ENCODE peak calls at places on chromosomes 12 and 14, in five cellular contexts. J is stomach, G is body of pancreas, Y is IMR-90, B is Peyer's patch. S is an unnamed sample. For H3K4me1, the result is how much of the 10 kb centered on the place peaks cover.

GRCh38 chr14:23929822-23930294 is 23.7 kb upstream of the DHRS4 start:
- DNase-seq in J (peak), G (peak), Y (peak), B (peak), S (peak)

GRCh38 chr12:81128930-81129554 is 51.2 kb downstream of the ACSS3 start:
- DNase-seq in J (no peak), G (peak), Y (peak), B (no peak), S (no peak)

GRCh38 chr12:2998789-2999264 is 39.6 kb downstream of the TEAD4 start:
- DNase-seq in J (no peak), G (peak), Y (peak), B (no peak), S (no peak)

GRCh38 chr12:22588817-22589216 is 36.2 kb upstream of the ETNK1 start:
- DNase-seq in J (no peak), G (no peak), Y (no peak), B (no peak), S (no peak)

GRCh38 chr14:105139831-105140239 is 28.7 kb downstream of the JAG2 start:
- DNase-seq in J (no peak), G (no peak), Y (no peak), B (no peak), S (peak)

GRCh38 chr12:126198966-126199692 is 1133.9 kb downstream of the AACS start:
- DNase-seq in J (peak), G (peak), Y (no peak), B (no peak), S (no peak)

GRCh38 chr14:24368562-24369252 is 723 bp downstream of the NFATC4 start:
- DNase-seq in J (no peak), G (peak), Y (peak), B (peak), S (no peak)

GRCh38 chr12:75482636-75483035 is 2.1 kb downstream of the GLIPR1 start:
- DNase-seq in J (no peak), G (no peak), Y (no peak), B (peak), S (no peak)

GRCh38 chr14:72863216-72864006 is 30.5 kb downstream of the DPF3 start:
- DNase-seq in J (no peak), G (no peak), Y (no peak), B (no peak), S (no peak)

GRCh38 chr14:104203071-104203425 is 64.7 kb downstream of the KIF26A start:
- DNase-seq in J (no peak), G (no peak), Y (no peak), B (no peak), S (no peak)

GRCh38 chr12:7646178-7646475 is 19.6 kb downstream of the APOBEC1 start:
- DNase-seq in J (no peak), G (no peak), Y (no peak), B (no peak), S (no peak)

GRCh38 chr14:23057757-23058653 is 685 bp upstream of the CDH24 start:
- DNase-seq in J (peak), G (peak), Y (peak), B (peak), S (peak)

GRCh38 chr12:53025250-53025649 is 19.0 kb downstream of the EIF4B start:
- DNase-seq in J (no peak), G (no peak), Y (no peak), B (no peak), S (no peak)

GRCh38 chr12:66352197-66352596 is 49.9 kb downstream of the HELB start:
- DNase-seq in J (no peak), G (peak), Y (peak), B (no peak), S (no peak)

GRCh38 chr12:2083008-2083407 is 30.2 kb downstream of the CACNA1C start:
- DNase-seq in J (no peak), G (no peak), Y (peak), B (no peak), S (no peak)

GRCh38 chr12:74365178-74365964 is 172.3 kb upstream of the ATXN7L3B start:
- DNase-seq in J (no peak), G (peak), Y (peak), B (no peak), S (no peak)

GRCh38 chr12:31220633-31221565 is 105.1 kb downstream of the SINHCAF start:
- DNase-seq in J (no peak), G (no peak), Y (peak), B (no peak), S (no peak)

GRCh38 chr14:56549721-56550120 is 29.9 kb upstream of the TMEM260 start:
- DNase-seq in J (no peak), G (no peak), Y (no peak), B (no peak), S (no peak)

DNA sequence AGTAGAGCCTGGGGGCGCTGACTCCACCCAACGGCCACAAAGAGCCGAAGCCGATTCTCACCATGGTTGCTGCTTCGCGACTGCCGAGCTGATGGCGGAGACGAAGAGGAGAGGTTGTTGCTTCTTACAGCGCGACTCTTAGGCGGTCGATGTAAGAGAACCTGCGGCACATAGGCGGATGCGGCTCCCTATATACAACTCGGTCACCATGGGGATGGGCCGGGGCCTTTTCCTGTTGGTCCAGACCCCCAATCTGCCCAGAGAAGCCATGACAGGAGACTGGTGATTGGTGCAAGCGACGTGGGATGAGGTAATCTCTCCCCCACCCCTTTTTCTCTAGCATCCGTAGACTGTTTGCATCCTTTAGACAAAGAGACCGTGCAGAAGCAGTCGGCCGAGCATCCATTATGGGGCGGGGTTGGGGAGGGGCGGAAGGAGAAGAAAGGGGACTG is at the start of gene TUBA1A:
- DNase-seq in J (peak), G (peak), Y (peak), B (peak), S (peak)
- TF ChIP-seq POLR2A in J (peak), G (peak), Y (peak), B (peak), S (peak)

GRCh38 chr12:12244341-12244740 is 22.5 kb downstream of the LRP6 start:
- DNase-seq in J (no peak), G (no peak), Y (no peak), B (no peak), S (no peak)

GRCh38 chr12:12249216-12250050 is 17.4 kb downstream of the LRP6 start:
- DNase-seq in J (no peak), G (no peak), Y (no peak), B (no peak), S (no peak)

DNA sequence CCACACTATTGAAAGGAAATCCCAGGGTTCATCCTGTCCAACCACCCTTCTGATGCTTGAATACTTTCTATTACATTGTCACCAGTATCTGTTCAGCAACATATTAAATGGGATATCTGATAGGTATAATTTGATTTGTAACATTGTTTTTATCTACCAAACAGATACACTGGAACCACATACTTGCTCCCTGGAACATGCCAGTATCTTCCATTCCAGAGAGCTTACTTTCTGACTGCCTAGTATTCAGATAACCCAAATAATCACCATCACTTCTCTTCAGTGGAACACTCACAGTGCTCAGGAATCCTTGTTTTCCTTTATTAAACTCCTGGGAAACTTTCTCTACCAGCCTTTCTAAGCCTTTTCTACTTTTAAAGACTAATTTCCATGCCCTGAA is 19.3 kb downstream of the LRP6 start:
- DNase-seq in J (no peak), G (no peak), Y (peak), B (no peak), S (no peak)
- H3K4me1 ChIP-seq in J (under half), G (under half), Y (under half), B (under half), S (under half)

DNA sequence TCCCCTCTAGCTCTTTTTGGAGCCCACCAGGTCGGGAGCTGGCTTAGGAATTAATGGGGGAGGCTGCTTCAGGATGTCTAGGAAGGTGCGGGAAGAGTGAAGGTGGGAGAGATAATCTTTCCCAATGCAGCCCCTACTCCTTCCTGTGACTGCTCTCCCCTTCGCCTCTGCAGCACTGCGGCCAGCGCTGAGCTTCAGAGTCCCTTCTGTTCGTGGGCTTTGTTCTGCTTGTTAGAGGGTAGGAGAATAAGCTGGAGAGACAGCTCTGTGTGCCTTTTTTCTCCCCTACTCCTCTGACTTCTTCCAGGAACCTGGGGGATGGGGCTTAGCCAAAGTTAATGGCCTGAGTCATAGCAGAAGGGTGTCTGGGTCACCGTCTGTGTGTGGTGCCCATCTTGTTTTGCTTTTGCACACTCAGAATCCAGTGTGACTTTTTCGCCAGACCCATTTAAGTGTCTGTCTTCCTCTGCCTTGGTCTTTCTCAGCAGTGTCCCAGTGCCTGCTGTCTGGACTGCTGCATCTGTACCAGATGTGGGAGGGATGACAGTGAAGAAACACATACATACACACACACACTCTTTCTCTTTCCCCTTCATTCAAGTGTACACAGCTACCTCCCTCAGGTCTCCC is 3.0 kb downstream of the KIF5A start:
- DNase-seq in J (no peak), G (no peak), Y (peak), B (no peak), S (no peak)
- H3K27ac ChIP-seq in J (no peak), G (no peak), Y (no peak), B (no peak), S (no peak)

DNA sequence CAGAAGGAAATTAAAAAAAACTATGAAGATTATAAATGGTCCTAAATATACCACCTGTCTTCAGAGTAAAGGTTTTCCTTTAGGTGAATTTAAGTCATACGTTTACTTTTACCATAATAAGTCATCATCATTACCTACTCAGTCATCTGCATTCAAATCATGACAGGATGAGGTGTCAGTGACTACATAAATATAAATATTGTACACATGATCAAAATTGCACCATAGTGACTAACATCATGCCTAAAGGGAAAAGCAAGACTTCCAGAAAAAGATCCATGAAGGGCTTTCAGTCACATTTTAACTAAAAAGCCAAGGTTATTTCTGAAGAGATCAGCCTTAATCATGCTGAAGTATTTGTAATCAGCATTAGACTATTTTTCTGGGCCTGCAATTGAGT is 759.9 kb upstream of the FLRT2 start:
- DNase-seq in J (no peak), G (no peak), Y (no peak), B (no peak), S (no peak)
- TF ChIP-seq POLR2A in J (no peak), G (no peak), Y (no peak), B (no peak), S (no peak)

DNA sequence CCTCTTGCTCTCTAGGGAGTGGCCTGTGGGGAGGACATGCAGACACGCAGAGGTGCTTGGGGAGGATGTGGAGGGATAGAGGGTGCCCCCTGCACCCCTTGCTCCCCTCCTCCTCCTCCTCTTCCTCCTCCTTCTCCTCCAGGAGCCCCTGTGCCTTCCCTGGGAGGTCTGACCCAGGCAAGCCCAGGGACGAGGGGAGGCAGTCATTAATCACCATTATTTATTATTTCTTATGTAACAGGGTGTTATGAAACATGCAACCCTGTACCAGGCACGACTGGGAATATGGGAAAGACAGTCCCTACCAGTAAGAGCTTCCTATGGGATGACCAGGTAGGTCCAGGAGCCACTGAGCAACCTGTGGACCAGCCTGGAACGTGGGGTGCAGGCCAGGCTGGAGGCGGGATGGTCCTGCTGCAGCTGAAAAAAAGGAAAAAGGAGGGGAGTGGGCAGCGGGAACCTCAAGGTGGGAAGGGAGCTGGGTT is 22.5 kb upstream of the PGF start:
- DNase-seq in J (no peak), G (no peak), Y (no peak), B (no peak), S (peak)
- H3K4me1 ChIP-seq in J (under half), G (under half), Y (under half), B (under half), S (under half)

DNA sequence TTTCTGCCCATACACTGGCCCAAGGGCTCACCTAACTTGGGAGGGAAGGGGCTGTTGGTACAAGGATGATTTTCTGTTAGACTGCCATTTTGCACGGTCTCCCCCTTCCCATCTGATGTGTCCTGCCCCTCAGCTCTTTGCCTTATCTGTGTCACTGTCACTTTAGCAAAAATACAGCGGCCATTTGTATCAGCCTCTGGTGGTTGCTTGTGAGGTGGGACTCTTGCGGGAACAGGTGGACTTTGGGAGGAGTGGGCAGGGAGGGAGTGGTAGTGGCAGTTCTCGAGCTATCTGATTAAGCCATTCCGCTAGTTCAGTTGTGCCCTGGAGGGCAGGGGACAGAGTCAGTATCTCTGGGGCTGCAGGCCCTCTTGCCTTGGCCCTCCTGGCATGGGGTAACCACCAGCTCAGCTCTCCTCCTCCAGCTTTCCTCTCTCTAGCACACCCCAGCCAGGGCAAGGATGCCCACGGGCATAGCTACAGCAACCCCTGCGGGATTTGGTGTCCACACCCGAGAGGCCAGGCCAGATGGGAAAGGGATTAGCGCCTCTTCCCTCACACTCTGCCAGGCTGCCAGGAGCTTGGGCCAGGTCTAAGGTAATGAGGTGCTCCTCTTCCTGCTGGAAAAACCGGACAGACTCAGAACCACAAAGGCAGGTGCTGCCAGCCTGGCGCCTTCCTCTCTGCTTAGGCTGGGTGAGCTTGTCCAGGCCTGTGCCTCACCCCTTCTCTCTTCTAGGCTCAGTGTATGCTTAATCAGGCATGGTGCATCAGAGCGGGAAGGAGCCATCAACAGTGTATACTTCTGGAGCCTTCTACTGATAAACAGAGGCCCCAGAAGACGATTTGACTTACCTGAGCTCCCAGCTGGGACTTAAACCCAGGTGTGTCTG is 8.7 kb downstream of the SLC48A1 start:
- DNase-seq in J (no peak), G (no peak), Y (no peak), B (no peak), S (no peak)
- H3K27ac ChIP-seq in J (peak), G (no peak), Y (no peak), B (no peak), S (no peak)

GRCh38 chr14:75295491-75296338 is 17.1 kb downstream of the FOS start:
- DNase-seq in J (peak), G (peak), Y (peak), B (peak), S (peak)

GRCh38 chr14:75294649-75295033 is 16.0 kb downstream of the FOS start:
- DNase-seq in J (no peak), G (no peak), Y (no peak), B (no peak), S (no peak)

GRCh38 chr14:75295061-75295461 is 16.4 kb downstream of the FOS start:
- DNase-seq in J (peak), G (peak), Y (peak), B (peak), S (peak)

GRCh38 chr14:75292886-75293285 is 14.3 kb downstream of the FOS start:
- DNase-seq in J (no peak), G (no peak), Y (no peak), B (no peak), S (no peak)

GRCh38 chr14:75293920-75294648 is 15.5 kb downstream of the FOS start:
- DNase-seq in J (peak), G (peak), Y (peak), B (peak), S (peak)
- TF ChIP-seq POLR2A in J (peak), G (peak), Y (peak), B (peak), S (peak)

DNA sequence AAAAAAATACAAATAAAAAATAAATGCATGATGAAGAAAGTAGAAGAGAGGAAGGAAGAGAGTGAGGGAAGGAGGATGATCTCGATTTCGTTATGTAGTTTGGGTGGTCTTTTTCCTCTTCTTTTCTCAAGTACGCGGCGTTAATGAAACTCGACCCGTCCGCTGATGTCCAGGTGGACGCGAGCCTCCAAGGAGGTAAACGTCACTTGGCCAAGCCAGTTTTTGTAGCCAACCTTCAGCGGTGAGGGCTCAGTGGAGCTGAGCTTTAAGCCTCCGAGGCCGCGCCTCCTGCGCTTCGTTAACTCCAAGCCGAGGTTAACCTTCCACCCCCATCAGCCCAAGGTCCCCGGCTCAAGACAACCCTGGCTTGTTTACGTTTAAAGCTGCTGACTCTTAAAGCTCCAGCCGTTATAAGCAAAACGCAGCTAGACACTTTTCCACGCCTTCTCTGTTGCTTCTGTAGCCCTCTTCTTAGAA is 736 bp upstream of the ITPR2 start:
- DNase-seq in J (peak), G (peak), Y (peak), B (peak), S (peak)
- H3K4me1 ChIP-seq in J (under half), G (under half), Y (under half), B (under half), S (under half)

GRCh38 chr12:26648999-26649398 is 184.0 kb downstream of the ITPR2 start:
- DNase-seq in J (no peak), G (no peak), Y (no peak), B (no peak), S (no peak)

GRCh38 chr12:26648066-26648465 is 184.9 kb downstream of the ITPR2 start:
- DNase-seq in J (no peak), G (no peak), Y (no peak), B (no peak), S (no peak)

GRCh38 chr12:26646571-26646970 is 186.4 kb downstream of the ITPR2 start:
- DNase-seq in J (no peak), G (no peak), Y (peak), B (no peak), S (no peak)

GRCh38 chr12:26647091-26647490 is 185.9 kb downstream of the ITPR2 start:
- DNase-seq in J (no peak), G (no peak), Y (peak), B (no peak), S (no peak)

DNA sequence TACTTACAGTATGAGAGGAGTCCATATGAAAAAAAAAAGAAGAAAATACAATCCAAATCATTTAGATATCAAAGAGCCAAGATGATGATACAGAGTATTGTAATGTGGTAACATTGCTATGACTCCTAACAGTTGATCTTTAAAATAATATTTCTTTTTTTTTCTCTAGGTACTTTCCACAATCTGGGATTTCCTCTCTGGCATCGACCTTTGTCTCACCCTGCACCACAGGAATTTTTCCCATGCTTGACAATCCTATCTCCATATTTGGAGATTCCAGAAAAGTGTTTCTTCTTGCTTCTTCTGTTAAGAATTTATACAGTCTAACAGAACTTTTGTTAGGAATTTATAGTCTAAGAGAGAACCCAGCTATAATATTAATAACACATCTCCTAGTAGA is 184.4 kb downstream of the ITPR2 start:
- DNase-seq in J (no peak), G (no peak), Y (peak), B (no peak), S (no peak)
- H3K27ac ChIP-seq in J (no peak), G (no peak), Y (no peak), B (no peak), S (no peak)

GRCh38 chr12:122965851-122966742 is at the start of gene ABCB9:
- DNase-seq in J (peak), G (peak), Y (peak), B (peak), S (peak)
- TF ChIP-seq POLR2A in J (no peak), G (peak), Y (peak), B (peak), S (no peak)

S was measured in right lobe of liver.